ENCODE peak calls at places on chromosome 12, in nine cellular contexts. A is brain microvascular endothelial cell, W is fibroblast of the aortic adventitia, I is AG09309, K is IMR-90, D is body of pancreas, E is sigmoid colon, F is heart left ventricle, J is breast epithelium. L is an unnamed sample.

GRCh38 chr12:48119834-48120195 is 651 bp downstream of the PFKM start:
- DNase-seq in A (no peak), W (no peak), I (no peak), K (peak), D (no peak), E (no peak), F (no peak), J (no peak), L (no peak)

GRCh38 chr12:30582943-30583342 is 112.7 kb downstream of the IPO8 start:
- DNase-seq in A (no peak), W (peak), I (no peak), K (peak), D (no peak), E (no peak), F (no peak), J (no peak), L (no peak)

GRCh38 chr12:13405961-13406703 is 209.6 kb downstream of the EMP1 start:
- DNase-seq in A (no peak), W (no peak), I (no peak), K (no peak), D (no peak), E (no peak), F (no peak), J (no peak), L (no peak)

GRCh38 chr12:68912916-68913315 is 20.1 kb downstream of the CPM start:
- DNase-seq in A (no peak), W (no peak), I (no peak), K (no peak), D (no peak), E (no peak), F (no peak), J (no peak), L (no peak)

GRCh38 chr12:2264622-2265306 is 212.0 kb downstream of the CACNA1C start:
- DNase-seq in A (peak), W (peak), I (peak), K (peak), D (peak), E (no peak), F (no peak), J (peak), L (no peak)

GRCh38 chr12:32033411-32033810 is 73.2 kb upstream of the BICD1 start:
- DNase-seq in A (no peak), W (no peak), I (no peak), K (no peak), D (no peak), E (no peak), F (no peak), J (no peak), L (no peak)

GRCh38 chr12:103771466-103771865 is 69.6 kb downstream of the NT5DC3 start:
- DNase-seq in A (peak), W (peak), I (no peak), K (peak), D (peak), E (peak), F (no peak), J (no peak), L (no peak)

GRCh38 chr12:20585055-20585625 is 110.0 kb upstream of the SLCO1C1 start:
- DNase-seq in A (no peak), W (no peak), I (no peak), K (no peak), D (no peak), E (no peak), F (no peak), J (no peak), L (no peak)

GRCh38 chr12:84508943-84509342 is 403.7 kb downstream of the SLC6A15 start:
- DNase-seq in A (no peak), W (no peak), I (peak), K (no peak), D (no peak), E (peak), F (no peak), J (no peak), L (no peak)

GRCh38 chr12:54933381-54933780 is 51.2 kb downstream of the TESPA1 start:
- DNase-seq in A (peak), W (peak), I (no peak), K (peak), D (no peak), E (no peak), F (no peak), J (no peak), L (no peak)

GRCh38 chr12:119772431-119772830 is 104.5 kb downstream of the PRKAB1 start:
- DNase-seq in A (peak), W (no peak), I (peak), K (peak), D (no peak), E (no peak), F (no peak), J (no peak), L (no peak)

GRCh38 chr12:111598637-111599458 is at the start of gene ATXN2:
- DNase-seq in A (no peak), W (peak), I (no peak), K (no peak), D (peak), E (peak), F (peak), J (peak), L (no peak)

GRCh38 chr12:113196996-113197395 is 11.5 kb downstream of the RITA1 start:
- DNase-seq in A (peak), W (peak), I (no peak), K (peak), D (peak), E (peak), F (peak), J (peak), L (peak)

GRCh38 chr12:21831671-21832357 is 57.3 kb upstream of the KCNJ8 start:
- DNase-seq in A (no peak), W (peak), I (no peak), K (peak), D (peak), E (peak), F (peak), J (no peak), L (no peak)

GRCh38 chr12:78530065-78530765 is 334.4 kb upstream of the SYT1 start:
- DNase-seq in A (peak), W (peak), I (peak), K (peak), D (no peak), E (no peak), F (no peak), J (no peak), L (no peak)

DNA sequence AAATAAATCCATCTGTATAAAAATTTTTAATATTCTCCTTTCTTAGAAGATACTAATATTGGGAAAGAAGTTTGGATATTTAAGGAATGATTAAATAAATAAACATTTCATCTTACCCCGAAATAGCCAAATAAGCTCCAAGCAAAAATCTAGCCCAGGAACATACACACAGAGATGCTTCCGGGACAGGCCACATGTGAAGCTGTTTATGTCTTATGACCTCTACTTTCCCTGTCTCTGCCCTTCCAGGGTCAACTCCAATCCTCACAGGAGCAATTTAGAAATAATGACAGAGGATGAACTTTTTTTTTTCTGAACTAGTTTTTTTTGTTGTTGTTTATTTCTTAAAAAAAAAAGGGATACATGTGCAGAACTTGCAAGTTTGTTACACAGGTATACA is 89.4 kb downstream of the BTG1 start:
- DNase-seq in A (no peak), W (no peak), I (no peak), K (no peak), D (no peak), E (no peak), F (no peak), J (no peak), L (no peak)
- H3K4me3 ChIP-seq in A (no peak), W (no peak), I (no peak), K (no peak), D (no peak), E (no peak), F (no peak), J (no peak), L (no peak)

GRCh38 chr12:109612975-109613502 is 39.4 kb downstream of the MVK start:
- DNase-seq in A (peak), W (peak), I (no peak), K (peak), D (no peak), E (no peak), F (no peak), J (no peak), L (no peak)
- TF ChIP-seq CTCF in A (peak), W (peak), I (peak), K (peak), D (no peak), E (no peak), F (no peak), J (no peak), L (peak)

GRCh38 chr12:52074006-52074405 is 4.2 kb downstream of the ATG101 start:
- DNase-seq in A (peak), W (peak), I (no peak), K (no peak), D (no peak), E (no peak), F (peak), J (no peak), L (peak)
- H3K4me3 ChIP-seq in A (no peak), W (no peak), I (no peak), K (no peak), D (no peak), E (no peak), F (no peak), J (no peak), L (peak)

GRCh38 chr12:64892561-64892960 is 68.1 kb downstream of the TBC1D30 start:
- DNase-seq in A (no peak), W (no peak), I (no peak), K (no peak), D (no peak), E (no peak), F (no peak), J (no peak), L (no peak)
- TF ChIP-seq CTCF in A (no peak), W (no peak), I (no peak), K (no peak), D (no peak), E (no peak), F (no peak), J (no peak), L (no peak)

GRCh38 chr12:9730591-9730990 is 2.3 kb downstream of the CLECL1 start:
- DNase-seq in A (no peak), W (no peak), I (no peak), K (no peak), D (no peak), E (no peak), F (no peak), J (no peak), L (no peak)

GRCh38 chr12:9729082-9729481 is 3.8 kb downstream of the CLECL1 start:
- DNase-seq in A (no peak), W (no peak), I (no peak), K (no peak), D (no peak), E (no peak), F (no peak), J (no peak), L (no peak)

GRCh38 chr12:9730011-9730410 is 2.9 kb downstream of the CLECL1 start:
- DNase-seq in A (no peak), W (no peak), I (no peak), K (no peak), D (no peak), E (no peak), F (no peak), J (no peak), L (no peak)

GRCh38 chr12:9725471-9725870 is 7.4 kb downstream of the CLECL1 start:
- DNase-seq in A (no peak), W (no peak), I (no peak), K (no peak), D (no peak), E (no peak), F (no peak), J (no peak), L (no peak)

GRCh38 chr12:9727813-9728212 is 5.1 kb downstream of the CLECL1 start:
- DNase-seq in A (no peak), W (no peak), I (no peak), K (no peak), D (no peak), E (no peak), F (no peak), J (no peak), L (no peak)
- H3K4me3 ChIP-seq in A (no peak), W (no peak), I (no peak), K (no peak), D (no peak), E (no peak), F (no peak), J (no peak), L (no peak)

DNA sequence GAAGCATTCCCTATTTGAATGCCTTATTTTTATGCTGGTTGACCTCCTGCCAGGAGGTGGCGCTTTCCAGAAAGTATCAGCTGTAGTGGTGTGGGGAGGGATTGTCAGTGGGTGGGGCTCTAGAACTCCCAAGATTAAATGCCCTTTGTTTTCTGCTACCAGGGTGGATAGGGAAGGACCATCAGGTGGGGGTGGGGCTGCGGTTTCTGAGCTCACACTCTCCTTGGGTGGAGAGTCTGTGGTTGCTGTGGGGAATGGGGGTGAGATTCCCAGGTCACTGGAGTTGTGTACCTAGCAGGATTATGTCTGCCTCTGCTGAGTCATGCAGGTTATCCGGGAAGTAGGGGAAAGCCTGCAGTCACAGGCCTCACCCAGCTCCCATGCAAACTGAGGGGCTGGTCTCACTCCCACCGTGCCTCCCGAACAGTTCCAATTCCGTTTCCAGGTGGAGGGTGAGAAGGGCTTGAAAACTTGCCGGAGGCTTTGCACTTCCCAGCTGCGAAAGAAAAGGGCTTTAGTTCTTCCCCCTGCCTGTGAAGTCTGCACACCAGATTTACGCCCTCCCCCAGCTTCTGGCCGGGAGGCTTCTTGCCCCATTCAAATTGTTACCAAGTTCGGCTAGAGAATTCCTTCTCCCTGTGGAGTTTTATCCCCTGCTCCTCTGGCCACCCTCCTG is 68.4 kb downstream of the ALG10B start:
- DNase-seq in A (no peak), W (no peak), I (no peak), K (no peak), D (no peak), E (no peak), F (no peak), J (no peak), L (no peak)
- TF ChIP-seq CTCF in A (no peak), W (no peak), I (no peak), K (no peak), D (no peak), E (no peak), F (no peak), J (no peak), L (no peak)